ENCODE peak calls at places on chromosomes 7 and 10, in ten cellular contexts. T, L, K, E, V, G, O, X, H and F are unnamed samples.

GRCh38 chr10:642186-642890 is 47.1 kb downstream of the DIP2C start:
- DNase-seq in H (no peak), V (no peak), G (peak), E (no peak), X (no peak), K (no peak), L (no peak), O (no peak), T (no peak), F (no peak)

GRCh38 chr7:73716318-73716890 is 3.1 kb downstream of the STX1A start:
- DNase-seq in G (no peak), E (no peak), O (no peak), K (no peak), T (no peak), H (no peak), V (no peak), X (no peak), L (no peak), F (no peak)

GRCh38 chr10:133307776-133308430 is 769 bp downstream of the TUBGCP2 start:
- DNase-seq in G (peak), O (peak), E (peak), X (peak), L (peak), V (peak), K (peak), H (peak), T (peak), F (peak)

GRCh38 chr10:70528726-70529362 is 50.3 kb downstream of the PALD1 start:
- DNase-seq in V (peak), X (peak), H (no peak), E (peak), T (no peak), L (peak), O (no peak), G (peak), K (peak), F (peak)

GRCh38 chr10:8800426-8800825 is 745.9 kb downstream of the GATA3 start:
- DNase-seq in X (no peak), O (no peak), T (no peak), K (no peak), V (no peak), G (no peak), L (no peak), H (no peak), E (no peak), F (no peak)

GRCh38 chr7:142954680-142955268 is 7.4 kb downstream of the KEL start:
- DNase-seq in V (no peak), E (no peak), O (no peak), H (no peak), X (no peak), K (no peak), T (no peak), G (no peak), L (no peak), F (no peak)

GRCh38 chr10:58662314-58662713 is 149.6 kb downstream of the BICC1 start:
- DNase-seq in O (no peak), L (peak), K (no peak), H (no peak), X (no peak), G (peak), V (no peak), T (no peak), E (peak), F (no peak)

GRCh38 chr7:108358553-108358952 is 97.7 kb downstream of the NRCAM start:
- DNase-seq in L (peak), G (peak), X (no peak), T (no peak), V (no peak), K (no peak), E (peak), H (no peak), O (no peak), F (no peak)

GRCh38 chr10:18142151-18142550 is 1.9 kb downstream of the CACNB2 start:
- DNase-seq in H (no peak), G (no peak), O (no peak), X (no peak), V (no peak), L (no peak), T (no peak), E (no peak), K (no peak), F (no peak)

DNA sequence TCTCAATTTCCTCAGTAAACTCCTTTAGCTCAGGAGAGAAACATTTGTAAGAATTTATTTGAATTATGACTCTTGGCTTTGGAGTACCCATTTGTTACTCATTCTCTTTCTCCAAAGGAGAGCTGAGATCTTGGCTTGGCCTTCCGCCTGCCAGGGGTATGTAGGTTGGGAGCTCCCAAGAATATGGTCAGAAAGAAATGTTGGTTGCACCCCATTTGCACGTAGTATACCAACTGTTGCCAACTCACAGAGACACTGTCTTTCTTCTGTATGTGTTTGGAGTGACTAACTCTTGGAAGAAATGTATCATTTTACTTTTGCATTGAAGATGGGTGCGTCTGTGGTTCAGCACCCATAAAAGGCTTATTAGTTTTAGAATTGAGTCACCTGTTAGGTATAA is 708.5 kb upstream of the SORCS1 start:
- DNase-seq in L (no peak), T (no peak), G (no peak), H (no peak), O (no peak), X (no peak), E (no peak), V (no peak), K (no peak), F (no peak)
- H3K27ac ChIP-seq in L (no peak), T (no peak), G (no peak), H (no peak), O (no peak), X (no peak), E (no peak), V (no peak), K (no peak), F (no peak)

GRCh38 chr7:131072505-131073091 is 255.1 kb upstream of the MKLN1 start:
- DNase-seq in G (no peak), L (no peak), T (no peak), X (peak), H (no peak), V (peak), O (no peak), K (peak), E (peak), F (no peak)
- H3K27ac ChIP-seq in G (no peak), L (peak), T (peak), X (no peak), H (no peak), V (peak), O (peak), K (no peak), E (peak), F (peak)

DNA sequence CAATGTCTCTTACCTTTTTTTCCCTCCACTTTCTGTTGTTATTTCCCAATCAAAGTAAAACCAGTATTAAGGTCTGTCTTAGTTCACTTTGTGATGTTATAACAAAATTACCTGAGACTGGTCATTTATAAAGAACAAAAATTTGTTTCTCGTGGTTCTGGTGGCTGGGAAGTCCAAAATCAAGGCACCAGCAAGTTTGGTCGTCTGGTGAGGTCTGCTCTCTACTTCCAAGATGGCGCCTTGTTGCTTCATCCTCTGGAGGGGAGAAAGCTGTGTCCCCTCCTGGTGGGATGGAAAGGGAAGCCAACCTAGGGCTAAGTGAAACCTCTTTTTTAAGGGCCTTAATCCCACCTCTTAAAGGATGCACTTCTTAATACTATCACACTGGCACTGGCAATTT is 22.3 kb upstream of the INSYN2A start:
- DNase-seq in G (no peak), H (no peak), X (no peak), E (no peak), O (no peak), V (no peak), L (no peak), T (no peak), K (no peak), F (no peak)
- H3K27ac ChIP-seq in G (no peak), H (no peak), X (no peak), E (no peak), O (no peak), V (no peak), L (no peak), T (no peak), K (no peak), F (no peak)

DNA sequence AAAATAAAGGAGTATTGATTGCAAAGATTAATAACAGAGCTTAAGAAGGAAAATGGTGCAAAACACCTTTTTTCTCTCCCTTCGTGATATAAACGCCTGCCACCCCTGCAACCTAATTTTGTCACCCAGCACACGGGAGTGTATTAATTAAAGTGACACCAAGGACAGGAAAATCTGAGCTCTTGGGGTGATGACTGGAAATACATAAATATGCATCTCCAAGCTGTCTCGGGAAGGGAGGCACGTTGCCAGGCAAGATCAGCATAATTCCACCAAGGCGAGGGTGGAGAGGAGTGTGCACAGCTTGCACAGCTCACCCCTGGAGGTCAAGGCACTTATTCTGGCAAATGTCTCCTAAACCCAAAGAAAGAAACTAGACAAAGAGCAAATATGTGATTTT is 700.9 kb downstream of the GRID1 start:
- DNase-seq in O (no peak), T (no peak), K (no peak), H (no peak), X (no peak), G (no peak), V (no peak), L (no peak), E (no peak), F (no peak)
- H3K27ac ChIP-seq in O (no peak), T (no peak), K (no peak), H (no peak), X (no peak), G (no peak), V (no peak), L (no peak), E (no peak), F (no peak)

GRCh38 chr10:6298428-6298827 is 95.7 kb downstream of the PFKFB3 start:
- DNase-seq in K (no peak), O (no peak), E (no peak), G (no peak), T (no peak), H (no peak), X (no peak), L (no peak), V (no peak), F (no peak)

GRCh38 chr10:6300106-6300783 is 97.5 kb downstream of the PFKFB3 start:
- DNase-seq in E (peak), G (no peak), H (peak), L (peak), K (no peak), T (no peak), O (no peak), X (no peak), V (no peak), F (no peak)

GRCh38 chr10:6299234-6299633 is 96.5 kb downstream of the PFKFB3 start:
- DNase-seq in G (peak), E (no peak), H (no peak), L (peak), X (no peak), O (no peak), V (no peak), T (no peak), K (no peak), F (no peak)

GRCh38 chr10:6300784-6301180 is 98.0 kb downstream of the PFKFB3 start:
- DNase-seq in G (no peak), T (no peak), L (no peak), X (no peak), H (no peak), K (no peak), E (no peak), V (no peak), O (no peak), F (no peak)

DNA sequence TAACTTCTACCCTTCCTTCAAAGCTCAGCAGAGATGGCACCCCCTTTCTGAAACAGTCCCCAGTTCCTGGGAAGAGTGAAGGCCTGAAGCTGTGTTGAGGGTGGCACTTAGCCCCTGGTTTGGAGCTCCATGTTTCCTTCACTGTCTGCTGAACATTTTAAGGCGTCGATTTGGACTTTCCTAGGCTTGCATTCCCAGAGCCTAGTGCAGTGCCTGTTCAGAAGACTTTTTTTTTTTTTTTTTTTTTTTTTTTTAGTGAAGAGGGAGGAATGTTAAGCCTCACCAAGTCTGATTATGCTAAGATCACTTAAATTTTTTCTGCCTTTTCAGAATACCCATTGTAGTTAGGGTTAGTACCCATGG is 97.0 kb downstream of the PFKFB3 start:
- DNase-seq in G (no peak), O (no peak), T (no peak), E (no peak), V (no peak), L (no peak), K (no peak), H (no peak), X (no peak), F (no peak)
- H3K27ac ChIP-seq in G (peak), O (no peak), T (no peak), E (no peak), V (no peak), L (peak), K (no peak), H (no peak), X (no peak), F (no peak)

GRCh38 chr10:129945941-129946760 is 17.9 kb downstream of the EBF3 start:
- DNase-seq in T (peak), V (no peak), K (no peak), L (no peak), G (no peak), X (no peak), E (no peak), H (no peak), O (no peak), F (no peak)

GRCh38 chr10:129942936-129943724 is 20.9 kb downstream of the EBF3 start:
- DNase-seq in T (no peak), O (no peak), H (no peak), E (no peak), L (no peak), X (no peak), K (no peak), V (no peak), G (no peak), F (peak)

GRCh38 chr10:129945031-129945430 is 19.0 kb downstream of the EBF3 start:
- DNase-seq in G (no peak), L (no peak), O (no peak), X (no peak), E (no peak), V (no peak), K (no peak), T (no peak), H (no peak), F (no peak)

GRCh38 chr10:129949411-129950335 is 14.4 kb downstream of the EBF3 start:
- DNase-seq in L (no peak), E (peak), K (peak), T (peak), G (no peak), V (no peak), O (no peak), X (peak), H (no peak), F (no peak)

DNA sequence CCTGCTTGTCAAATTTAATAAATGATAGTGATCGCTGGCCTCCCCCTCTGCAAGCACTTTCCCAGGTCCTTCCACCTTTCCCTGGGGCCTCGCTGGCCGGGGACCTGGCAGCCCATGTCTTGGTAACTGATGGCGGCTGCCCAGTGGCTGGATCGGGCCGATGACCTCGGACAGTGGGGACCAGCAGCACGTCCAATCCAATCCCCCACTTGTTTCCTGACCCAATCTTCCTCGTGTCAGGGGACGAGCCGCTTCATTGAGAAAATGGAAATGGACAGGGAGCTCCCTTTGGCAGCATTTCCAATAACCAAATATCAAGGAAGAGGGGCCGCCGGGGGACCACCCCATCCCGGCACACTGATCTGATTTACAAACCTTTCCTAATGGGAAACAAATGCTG is 17.2 kb downstream of the EBF3 start:
- DNase-seq in V (no peak), O (no peak), K (no peak), T (peak), E (no peak), X (no peak), L (no peak), G (no peak), H (no peak), F (no peak)
- H3K27ac ChIP-seq in V (no peak), O (peak), K (no peak), T (peak), E (no peak), X (no peak), L (no peak), G (no peak), H (no peak), F (no peak)

GRCh38 chr7:102830206-102830605 is 81.4 kb downstream of the FAM185A start:
- DNase-seq in K (no peak), E (peak), V (no peak), X (no peak), G (no peak), H (no peak), T (no peak), L (no peak), O (no peak), F (no peak)

GRCh38 chr7:102833343-102833742 is 79.5 kb upstream of the LRRC17 start:
- DNase-seq in H (no peak), O (no peak), E (no peak), V (no peak), X (no peak), T (no peak), L (no peak), G (no peak), K (no peak), F (no peak)

GRCh38 chr7:102834999-102835398 is 77.8 kb upstream of the LRRC17 start:
- DNase-seq in L (peak), T (no peak), H (no peak), E (peak), G (peak), K (no peak), X (no peak), O (no peak), V (no peak), F (no peak)

GRCh38 chr7:102834466-102834865 is 78.3 kb upstream of the LRRC17 start:
- DNase-seq in V (no peak), L (no peak), E (no peak), T (no peak), G (no peak), H (no peak), X (no peak), O (no peak), K (no peak), F (no peak)

GRCh38 chr7:102832694-102833093 is 80.1 kb upstream of the LRRC17 start:
- DNase-seq in G (no peak), O (no peak), K (no peak), X (no peak), H (no peak), L (no peak), T (no peak), V (no peak), E (no peak), F (no peak)
- H3K27ac ChIP-seq in G (no peak), O (no peak), K (no peak), X (no peak), H (no peak), L (no peak), T (no peak), V (no peak), E (no peak), F (no peak)

GRCh38 chr10:25017661-25018060 is 1.2 kb downstream of the THNSL1 start:
- DNase-seq in X (no peak), L (no peak), O (no peak), K (no peak), V (no peak), E (no peak), H (no peak), T (no peak), G (no peak), F (no peak)
- H3K27ac ChIP-seq in X (no peak), L (peak), O (peak), K (peak), V (peak), E (no peak), H (peak), T (peak), G (no peak), F (peak)

DNA sequence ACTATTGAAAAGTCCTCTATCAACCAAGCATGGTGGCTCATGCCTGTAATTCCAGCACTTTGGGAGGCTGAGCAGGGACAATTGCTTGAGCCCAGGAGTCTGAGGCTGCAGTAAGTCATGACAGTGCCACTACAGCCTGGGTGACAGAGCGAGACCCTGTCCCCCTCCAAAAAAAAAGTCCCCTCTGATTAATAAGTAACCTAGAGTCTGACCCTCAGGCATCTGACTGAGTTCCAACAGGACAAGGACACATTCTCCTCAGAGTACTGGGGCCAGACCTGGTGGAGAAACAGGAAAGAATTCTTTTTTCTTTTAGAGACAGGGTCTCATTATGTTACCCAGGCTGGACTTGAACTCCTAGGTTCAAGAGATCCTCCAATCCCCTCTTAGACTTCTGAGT is 10.0 kb downstream of the MORN4 start:
- DNase-seq in E (no peak), O (no peak), H (no peak), V (no peak), X (no peak), L (no peak), G (no peak), K (no peak), T (no peak), F (no peak)
- H3K27ac ChIP-seq in E (no peak), O (no peak), H (no peak), V (no peak), X (no peak), L (no peak), G (no peak), K (no peak), T (no peak), F (no peak)